ENCODE peak calls at places on chromosome 16, in seven cellular contexts. B is HCT116; U is tibial artery; F is effector memory CD4-positive, alpha-beta T cell; R is CD4-positive, alpha-beta memory T cell; G is uterus; Q is PC-9. N is an unnamed sample.

GRCh38 chr16:1019934-1020305 is 38.4 kb downstream of the SOX8 start:
- DNase-seq in B (no peak), U (no peak), F (no peak), R (no peak), G (no peak), Q (no peak), N (no peak)

GRCh38 chr16:57795431-57795878 is 6.8 kb downstream of the KIFC3 start:
- DNase-seq in B (peak; percentile 53), U (no peak), F (no peak), R (peak; percentile 20), G (no peak), Q (peak; percentile 66), N (peak; percentile 56)

GRCh38 chr16:14650629-14651028 is 17.9 kb downstream of the BFAR start:
- DNase-seq in B (no peak), U (no peak), F (no peak), R (no peak), G (no peak), Q (no peak), N (no peak)

GRCh38 chr16:3654249-3654991 is at the start of gene DNASE1:
- DNase-seq in B (peak; percentile 47), U (peak; percentile 41), F (peak; percentile 11), R (peak; percentile 48), G (peak; percentile 36), Q (peak; percentile 67), N (peak; percentile 74)

GRCh38 chr16:69741519-69741918 is 13.2 kb downstream of the NOB1 start:
- DNase-seq in B (no peak), U (no peak), F (no peak), R (no peak), G (no peak), Q (peak; percentile 43), N (no peak)

GRCh38 chr16:3553138-3553923 is 23.9 kb downstream of the NLRC3 start:
- DNase-seq in B (no peak), U (no peak), F (no peak), R (no peak), G (no peak), Q (no peak), N (no peak)

GRCh38 chr16:35749253-35750141 is 2290.1 kb downstream of the TP53TG3F start:
- DNase-seq in B (no peak), U (no peak), F (no peak), R (no peak), G (no peak), Q (no peak), N (no peak)

GRCh38 chr16:51839697-51840462 is 688.8 kb upstream of the SALL1 start:
- DNase-seq in B (no peak), U (no peak), F (no peak), R (no peak), G (no peak), Q (no peak), N (no peak)

GRCh38 chr16:11036040-11036439 is 91.7 kb downstream of the CLEC16A start:
- DNase-seq in B (no peak), U (no peak), F (no peak), R (no peak), G (no peak), Q (no peak), N (no peak)

GRCh38 chr16:57536306-57537193 is at the start of gene CCDC102A:
- DNase-seq in B (no peak), U (no peak), F (peak; percentile 49), R (peak; percentile 52), G (peak; percentile 49), Q (no peak), N (peak; percentile 64)

GRCh38 chr16:72295914-72296313 is 124.0 kb upstream of the PMFBP1 start:
- DNase-seq in B (no peak), U (no peak), F (no peak), R (no peak), G (no peak), Q (no peak), N (no peak)

GRCh38 chr16:14356064-14356463 is 274.0 kb downstream of the PARN start:
- DNase-seq in B (no peak), U (no peak), F (no peak), R (no peak), G (no peak), Q (no peak), N (no peak)

GRCh38 chr16:79821911-79822310 is 221.4 kb upstream of the MAF start:
- DNase-seq in B (no peak), U (no peak), F (no peak), R (no peak), G (no peak), Q (no peak), N (no peak)

GRCh38 chr16:10881479-10882030 is 4.6 kb downstream of the CIITA start:
- DNase-seq in B (no peak), U (no peak), F (no peak), R (no peak), G (no peak), Q (no peak), N (no peak)

GRCh38 chr16:57799619-57800212 is 2.6 kb downstream of the KIFC3 start:
- DNase-seq in B (no peak), U (no peak), F (no peak), R (no peak), G (no peak), Q (no peak), N (no peak)

GRCh38 chr16:23948949-23949392 is 113.2 kb downstream of the PRKCB start:
- DNase-seq in B (no peak), U (no peak), F (peak; percentile 50), R (peak; percentile 82), G (no peak), Q (no peak), N (no peak)

GRCh38 chr16:10514369-10515055 is 65.9 kb downstream of the EMP2 start:
- DNase-seq in B (peak; percentile 33), U (peak; percentile 38), F (no peak), R (peak; percentile 50), G (peak; percentile 57), Q (peak; percentile 70), N (peak; percentile 51)

GRCh38 chr16:55236655-55237054 is 87.3 kb upstream of the IRX6 start:
- DNase-seq in B (no peak), U (no peak), F (no peak), R (no peak), G (no peak), Q (no peak), N (no peak)

GRCh38 chr16:65409505-65409904 is 287.6 kb upstream of the CDH11 start:
- DNase-seq in B (no peak), U (no peak), F (no peak), R (no peak), G (no peak), Q (no peak), N (no peak)

GRCh38 chr16:22726868-22727267 is 87.1 kb upstream of the HS3ST2 start:
- DNase-seq in B (no peak), U (no peak), F (no peak), R (no peak), G (no peak), Q (no peak), N (no peak)

GRCh38 chr16:4882633-4883285 is 35.5 kb downstream of the UBN1 start:
- DNase-seq in B (peak; percentile 92), U (no peak), F (no peak), R (no peak), G (no peak), Q (peak; percentile 93), N (peak; percentile 56)

GRCh38 chr16:668519-669171 is 713 bp downstream of the RHOT2 start:
- DNase-seq in B (no peak), U (no peak), F (no peak), R (no peak), G (no peak), Q (no peak), N (no peak)

GRCh38 chr16:11047057-11047456 is 102.7 kb downstream of the CLEC16A start:
- DNase-seq in B (no peak), U (no peak), F (no peak), R (no peak), G (peak; percentile 39), Q (no peak), N (no peak)

GRCh38 chr16:54283735-54284318 is 2.8 kb downstream of the IRX3 start:
- DNase-seq in B (no peak), U (no peak), F (no peak), R (no peak), G (no peak), Q (no peak), N (no peak)

GRCh38 chr16:8326234-8326633 is 264.1 kb downstream of the TMEM114 start:
- DNase-seq in B (no peak), U (no peak), F (no peak), R (no peak), G (no peak), Q (no peak), N (no peak)
- H3K4me1 ChIP-seq in B (no peaks in the 10 kb centered on the region), U (no peaks in the 10 kb centered on the region), F (no peaks in the 10 kb centered on the region), R (no peaks in the 10 kb centered on the region), G (no peaks in the 10 kb centered on the region), Q (no peaks in the 10 kb centered on the region), N (no peaks in the 10 kb centered on the region)

DNA sequence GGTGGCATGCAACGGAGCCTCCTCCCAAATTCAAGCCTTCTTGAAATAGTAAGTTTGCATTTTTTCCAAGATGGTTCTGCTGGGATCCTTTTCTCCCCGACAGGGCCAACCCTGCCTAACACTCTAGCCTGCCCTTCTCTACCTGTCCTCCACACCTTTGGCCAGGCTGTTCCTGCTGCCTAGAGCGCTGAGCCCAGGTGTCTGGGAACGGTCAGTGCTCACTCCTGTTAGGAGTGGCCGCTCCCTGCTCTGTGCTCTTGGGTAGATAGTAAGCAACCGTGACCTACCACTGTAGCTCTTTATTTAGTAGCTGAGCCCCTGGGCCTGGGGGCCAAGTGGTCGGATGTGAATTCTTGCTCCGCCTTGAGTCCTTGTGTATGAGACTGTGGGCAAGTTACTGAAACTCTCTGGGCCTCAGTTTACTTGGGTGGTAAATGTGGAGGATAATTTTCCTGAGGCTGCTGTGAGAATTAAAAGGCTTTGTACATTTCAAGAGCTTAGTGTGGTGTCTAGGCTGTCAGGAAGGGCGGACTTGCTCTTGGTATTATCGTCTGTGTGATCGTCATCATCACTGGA is 44.0 kb upstream of the GSE1 start:
- DNase-seq in B (no peak), U (no peak), F (no peak), R (no peak), G (no peak), Q (no peak), N (no peak)
- H3K4me1 ChIP-seq in B (peaks cover 37% of the 10 kb centered on the region), U (peaks cover 34% of the 10 kb centered on the region), F (peaks cover 25% of the 10 kb centered on the region), R (peaks cover 47% of the 10 kb centered on the region), G (peaks cover 4% of the 10 kb centered on the region), Q (peaks cover 28% of the 10 kb centered on the region), N (peaks cover 7% of the 10 kb centered on the region)

GRCh38 chr16:15993128-15993527 is 43.7 kb downstream of the ABCC1 start:
- DNase-seq in B (no peak), U (no peak), F (no peak), R (no peak), G (no peak), Q (no peak), N (no peak)
- H3K4me1 ChIP-seq in B (peaks cover 82% of the 10 kb centered on the region), U (peaks cover 83% of the 10 kb centered on the region), F (no peaks in the 10 kb centered on the region), R (peaks cover 32% of the 10 kb centered on the region), G (peaks cover 5% of the 10 kb centered on the region), Q (peaks cover 44% of the 10 kb centered on the region), N (peaks cover 18% of the 10 kb centered on the region)

GRCh38 chr16:9366048-9366969 is 274.9 kb downstream of the HAPSTR1 start:
- DNase-seq in B (no peak), U (no peak), F (no peak), R (no peak), G (no peak), Q (no peak), N (no peak)

GRCh38 chr16:9364721-9365693 is 273.6 kb downstream of the HAPSTR1 start:
- DNase-seq in B (no peak), U (peak; percentile 94), F (no peak), R (no peak), G (peak; percentile 65), Q (no peak), N (no peak)

GRCh38 chr16:9362050-9362449 is 270.6 kb downstream of the HAPSTR1 start:
- DNase-seq in B (no peak), U (no peak), F (no peak), R (no peak), G (no peak), Q (no peak), N (no peak)

GRCh38 chr16:9360075-9360474 is 268.6 kb downstream of the HAPSTR1 start:
- DNase-seq in B (no peak), U (no peak), F (no peak), R (no peak), G (no peak), Q (no peak), N (no peak)

GRCh38 chr16:9363520-9363919 is 272.1 kb downstream of the HAPSTR1 start:
- DNase-seq in B (no peak), U (no peak), F (no peak), R (no peak), G (no peak), Q (no peak), N (no peak)
- H3K4me1 ChIP-seq in B (no peaks in the 10 kb centered on the region), U (peaks cover 31% of the 10 kb centered on the region), F (no peaks in the 10 kb centered on the region), R (no peaks in the 10 kb centered on the region), G (no peaks in the 10 kb centered on the region), Q (no peaks in the 10 kb centered on the region), N (no peaks in the 10 kb centered on the region)

N was measured in BE2C.